ENCODE peak calls at places on chromosomes 1 and 21, in seven cellular contexts. Q is WTC11, U is H1, I is K562, Z is HCT116, V is GM12878, B is HepG2. P is an unnamed sample.
A peak's percentile ranks its signal among the peaks of the same experiment; 100 is the strongest.

GRCh38 chr1:42334240-42335049 is 590 bp downstream of the FOXJ3 start:
- DNase-seq in Q (peak; percentile 60), U (peak; percentile 78), I (peak; percentile 82), Z (peak; percentile 31), V (no peak), B (peak; percentile 65), P (peak; percentile 65)

GRCh38 chr1:203009185-203009584 is 2.0 kb downstream of the TMEM183A start:
- DNase-seq in Q (no peak), U (no peak), I (no peak), Z (no peak), V (no peak), B (no peak), P (no peak)

GRCh38 chr1:201704439-201704792 is 124.5 kb upstream of the IPO9 start:
- DNase-seq in Q (no peak), U (no peak), I (no peak), Z (no peak), V (no peak), B (no peak), P (no peak)

GRCh38 chr1:24513691-24514090 is 11.1 kb downstream of the RCAN3 start:
- DNase-seq in Q (no peak), U (no peak), I (no peak), Z (no peak), V (no peak), B (no peak), P (no peak)

GRCh38 chr1:19606817-19607706 is 37.0 kb upstream of the NBL1 start:
- DNase-seq in Q (no peak), U (no peak), I (no peak), Z (no peak), V (no peak), B (no peak), P (no peak)

GRCh38 chr1:64745986-64746940 is 1.4 kb downstream of the RAVER2 start:
- DNase-seq in Q (no peak), U (no peak), I (no peak), Z (no peak), V (no peak), B (no peak), P (peak; percentile 46)

GRCh38 chr1:198749279-198749678 is 110.4 kb downstream of the PTPRC start:
- DNase-seq in Q (no peak), U (no peak), I (no peak), Z (no peak), V (no peak), B (no peak), P (no peak)

GRCh38 chr1:40958210-40958609 is 21.3 kb upstream of the CTPS1 start:
- DNase-seq in Q (no peak), U (no peak), I (no peak), Z (no peak), V (no peak), B (no peak), P (no peak)

GRCh38 chr1:212133319-212133718 is 97.8 kb downstream of the DTL start:
- DNase-seq in Q (no peak), U (no peak), I (no peak), Z (no peak), V (no peak), B (no peak), P (no peak)

GRCh38 chr1:10867138-10867721 is 70.8 kb upstream of the CASZ1 start:
- DNase-seq in Q (peak; percentile 77), U (peak; percentile 90), I (peak; percentile 78), Z (no peak), V (no peak), B (no peak), P (peak; percentile 89)

GRCh38 chr1:33274446-33274845 is 18.2 kb downstream of the ZNF362 start:
- DNase-seq in Q (no peak), U (no peak), I (no peak), Z (no peak), V (no peak), B (no peak), P (no peak)

GRCh38 chr1:86487131-86487804 is 18.5 kb downstream of the CLCA1 start:
- DNase-seq in Q (no peak), U (no peak), I (no peak), Z (no peak), V (no peak), B (no peak), P (no peak)

GRCh38 chr1:197922070-197922390 is 4.9 kb downstream of the LHX9 start:
- DNase-seq in Q (no peak), U (no peak), I (no peak), Z (no peak), V (no peak), B (no peak), P (no peak)

GRCh38 chr1:111164151-111164550 is 24.1 kb downstream of the CEPT1 start:
- DNase-seq in Q (no peak), U (no peak), I (no peak), Z (no peak), V (no peak), B (no peak), P (no peak)

GRCh38 chr1:12135612-12136011 is 31.2 kb upstream of the TNFRSF1B start:
- DNase-seq in Q (no peak), U (no peak), I (no peak), Z (no peak), V (no peak), B (no peak), P (no peak)

GRCh38 chr1:10980841-10981727 is 31.4 kb upstream of the TARDBP start:
- DNase-seq in Q (no peak), U (no peak), I (no peak), Z (no peak), V (no peak), B (no peak), P (no peak)

GRCh38 chr1:65846911-65847310 is 54.2 kb downstream of the PDE4B start:
- DNase-seq in Q (no peak), U (no peak), I (no peak), Z (no peak), V (no peak), B (no peak), P (no peak)

GRCh38 chr1:111236806-111237205 is 9.3 kb downstream of the CHI3L2 start:
- DNase-seq in Q (no peak), U (no peak), I (no peak), Z (no peak), V (no peak), B (no peak), P (no peak)

GRCh38 chr1:201597551-201598230 is 58.8 kb downstream of the NAV1 start:
- DNase-seq in Q (no peak), U (no peak), I (no peak), Z (no peak), V (no peak), B (no peak), P (no peak)

GRCh38 chr1:24903011-24903461 is 27.0 kb downstream of the RUNX3 start:
- DNase-seq in Q (no peak), U (peak; percentile 39), I (no peak), Z (no peak), V (no peak), B (no peak), P (no peak)

GRCh38 chr1:153565529-153566374 is at the start of gene S100A2:
- DNase-seq in Q (no peak), U (no peak), I (peak; percentile 35), Z (peak; percentile 92), V (peak; percentile 39), B (peak; percentile 40), P (no peak)

DNA sequence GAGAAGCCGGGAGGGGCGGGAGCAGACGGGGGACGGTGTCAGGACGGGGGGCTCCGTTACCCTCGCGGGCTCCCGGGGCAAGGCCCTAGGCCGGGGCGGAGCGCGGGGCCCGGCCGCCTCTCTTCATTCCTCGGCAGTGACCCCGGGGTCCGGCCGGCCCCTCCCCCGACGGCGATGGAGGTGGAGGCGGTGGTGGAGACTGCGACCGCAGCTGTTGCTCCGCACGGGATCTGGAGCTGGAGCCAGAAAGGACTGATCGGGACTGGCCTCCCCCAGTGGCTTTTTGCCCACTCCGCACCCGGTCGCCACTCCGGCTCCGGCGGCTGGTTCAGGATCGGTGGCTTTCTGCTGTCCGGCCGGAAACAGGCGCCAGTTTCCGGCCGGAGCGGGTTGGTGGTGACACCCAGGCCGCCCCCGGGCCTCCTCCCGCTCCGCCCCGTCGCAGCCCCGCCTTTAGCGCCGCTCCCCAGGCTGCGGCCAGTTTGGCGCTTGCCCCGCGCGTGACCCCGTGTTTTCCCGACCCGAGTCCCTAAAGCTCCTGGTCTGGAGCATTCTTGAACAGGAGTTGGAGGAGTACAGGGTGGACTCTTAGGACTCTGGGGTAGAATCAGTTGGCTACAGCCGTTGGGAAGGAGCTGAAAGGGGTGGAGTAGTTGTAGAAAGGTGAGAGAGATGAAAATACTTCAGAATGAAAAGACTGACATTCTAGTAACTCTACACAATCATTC is at the start of gene OTUD7B:
- DNase-seq in Q (peak; percentile 86), U (peak; percentile 88), I (peak; percentile 95), Z (peak; percentile 68), V (no peak), B (peak; percentile 66), P (peak; percentile 92)
- TF ChIP-seq SP1 in Q (peak; percentile 80), U (peak; percentile 73), I (peak; percentile 78), Z (peak; percentile 72), V (peak; percentile 74), B (no peak), P (no peak)

GRCh38 chr1:241813768-241814270 is 34.2 kb upstream of the EXO1 start:
- DNase-seq in Q (no peak), U (no peak), I (no peak), Z (no peak), V (no peak), B (no peak), P (no peak)
- TF ChIP-seq SP1 in Q (no peak), U (no peak), I (no peak), Z (no peak), V (no peak), B (no peak), P (no peak)

GRCh38 chr1:152479792-152480595 is 30.6 kb upstream of the LCE5A start:
- DNase-seq in Q (peak; percentile 12), U (peak; percentile 57), I (peak; percentile 57), Z (peak; percentile 63), V (no peak), B (peak; percentile 32), P (peak; percentile 69)
- TF ChIP-seq SP1 in Q (no peak), U (no peak), I (no peak), Z (no peak), V (no peak), B (no peak), P (no peak)

GRCh38 chr1:235791532-235792060 is 75.1 kb downstream of the LYST start:
- DNase-seq in Q (no peak), U (no peak), I (no peak), Z (no peak), V (no peak), B (no peak), P (no peak)
- TF ChIP-seq SP1 in Q (no peak), U (no peak), I (no peak), Z (peak; percentile 9), V (no peak), B (no peak), P (no peak)

DNA sequence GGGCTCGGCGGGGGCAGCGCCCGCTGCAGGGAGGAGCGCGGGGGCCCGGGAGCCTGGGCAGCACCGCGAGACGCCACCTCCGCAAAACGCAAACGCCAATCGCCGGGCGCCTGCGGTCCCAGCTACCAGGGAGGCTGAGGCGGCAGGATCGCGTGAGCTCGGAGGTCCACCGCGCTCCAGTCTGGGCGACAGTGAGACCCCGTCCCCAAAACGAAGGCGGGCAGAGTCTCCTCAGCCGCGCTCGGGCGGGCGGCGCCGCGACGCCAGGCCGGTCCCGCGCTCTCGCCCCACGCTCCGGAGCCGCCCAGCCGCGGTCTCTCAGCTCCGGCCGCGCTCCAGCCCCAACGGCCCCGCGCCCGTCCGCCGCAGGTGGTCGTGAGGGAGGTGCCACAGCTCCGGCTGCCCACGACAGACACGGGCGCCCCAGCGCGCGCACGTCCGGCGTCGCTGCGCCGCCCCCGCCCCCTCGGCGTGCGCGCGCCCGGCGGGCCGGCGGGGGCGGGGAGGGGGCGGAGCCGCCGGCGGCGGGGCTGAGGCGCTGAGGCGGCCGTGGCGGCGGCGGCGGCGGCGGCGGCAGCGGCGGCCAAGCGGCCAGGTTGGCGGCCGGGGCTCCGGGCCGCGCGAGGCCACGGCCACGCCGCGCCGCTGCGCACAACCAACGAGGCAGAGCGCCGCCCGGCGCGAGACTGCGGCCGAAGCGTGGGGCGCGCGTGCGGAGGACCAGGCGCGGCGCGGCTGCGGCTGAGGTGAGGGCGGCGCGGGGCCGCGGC is at the start of gene ADARB1:
- DNase-seq in Q (peak; percentile 68), U (peak; percentile 85), I (peak; percentile 88), Z (no peak), V (no peak), B (peak; percentile 32), P (peak; percentile 96)
- TF ChIP-seq SP1 in Q (peak; percentile 70), U (no peak), I (no peak), Z (peak; percentile 2), V (no peak), B (no peak), P (no peak)

P was measured in HEK293T.